ENCODE peak calls at places on chromosomes 4 and X, in four cellular contexts. One of them, this sample, is unnamed.

GRCh38 chrX:155334486-155335316 is at the start of gene CLIC2:
- DNase-seq in MCF 10A: peak; percentile 92
- DNase-seq in naive thymus-derived CD8-positive, alpha-beta T cell: no peak
- DNase-seq in mesothelial cell of epicardium: no peak
- DNase-seq in this sample: peak; percentile 55

GRCh38 chrX:119655125-119655524 is 37.8 kb downstream of the SEPTIN6 start:
- DNase-seq in mesothelial cell of epicardium: no peak
- DNase-seq in naive thymus-derived CD8-positive, alpha-beta T cell: no peak
- DNase-seq in MCF 10A: peak; percentile 46
- DNase-seq in this sample: peak; percentile 58

GRCh38 chr4:2220016-2220620 is 21.8 kb downstream of the HAUS3 start:
- DNase-seq in mesothelial cell of epicardium: peak; percentile 80
- DNase-seq in naive thymus-derived CD8-positive, alpha-beta T cell: peak; percentile 82
- DNase-seq in MCF 10A: peak; percentile 78
- DNase-seq in this sample: peak; percentile 57

GRCh38 chr4:145544998-145545397 is 63.3 kb downstream of the SMAD1 start:
- DNase-seq in naive thymus-derived CD8-positive, alpha-beta T cell: no peak
- DNase-seq in MCF 10A: no peak
- DNase-seq in mesothelial cell of epicardium: no peak
- DNase-seq in this sample: no peak

GRCh38 chrX:148659481-148659880 is 159.1 kb downstream of the AFF2 start:
- DNase-seq in MCF 10A: peak; percentile 5
- DNase-seq in naive thymus-derived CD8-positive, alpha-beta T cell: no peak
- DNase-seq in mesothelial cell of epicardium: no peak
- DNase-seq in this sample: peak; percentile 15

GRCh38 chrX:68895339-68896250 is 66.8 kb downstream of the EFNB1 start:
- DNase-seq in naive thymus-derived CD8-positive, alpha-beta T cell: no peak
- DNase-seq in mesothelial cell of epicardium: no peak
- DNase-seq in MCF 10A: peak; percentile 68
- DNase-seq in this sample: peak; percentile 3

GRCh38 chr4:112251044-112251632 is 19.6 kb downstream of the AP1AR start:
- DNase-seq in mesothelial cell of epicardium: no peak
- DNase-seq in MCF 10A: no peak
- DNase-seq in naive thymus-derived CD8-positive, alpha-beta T cell: no peak
- DNase-seq in this sample: peak; percentile 18

GRCh38 chr4:87920478-87920877 is 55.0 kb upstream of the SPP1 start:
- DNase-seq in MCF 10A: no peak
- DNase-seq in naive thymus-derived CD8-positive, alpha-beta T cell: no peak
- DNase-seq in mesothelial cell of epicardium: no peak
- DNase-seq in this sample: no peak

GRCh38 chr4:150176559-150176958 is 98.3 kb downstream of the DCLK2 start:
- DNase-seq in MCF 10A: peak; percentile 10
- DNase-seq in mesothelial cell of epicardium: no peak
- DNase-seq in naive thymus-derived CD8-positive, alpha-beta T cell: no peak
- DNase-seq in this sample: peak; percentile 46

GRCh38 chrX:30301977-30302376 is 7.2 kb downstream of the NR0B1 start:
- DNase-seq in naive thymus-derived CD8-positive, alpha-beta T cell: no peak
- DNase-seq in MCF 10A: peak; percentile 58
- DNase-seq in mesothelial cell of epicardium: no peak
- DNase-seq in this sample: peak; percentile 15

GRCh38 chr4:118270492-118270891 is 82.3 kb downstream of the PRSS12 start:
- DNase-seq in mesothelial cell of epicardium: no peak
- DNase-seq in naive thymus-derived CD8-positive, alpha-beta T cell: no peak
- DNase-seq in MCF 10A: peak; percentile 69
- DNase-seq in this sample: peak; percentile 38

GRCh38 chr4:187603093-187603395 is 392.5 kb upstream of the ZFP42 start:
- DNase-seq in naive thymus-derived CD8-positive, alpha-beta T cell: no peak
- DNase-seq in MCF 10A: no peak
- DNase-seq in mesothelial cell of epicardium: no peak
- DNase-seq in this sample: peak; percentile 63

GRCh38 chrX:12304261-12304660 is 166.0 kb downstream of the FRMPD4 start:
- DNase-seq in mesothelial cell of epicardium: no peak
- DNase-seq in MCF 10A: peak; percentile 41
- DNase-seq in naive thymus-derived CD8-positive, alpha-beta T cell: no peak
- DNase-seq in this sample: peak; percentile 75

GRCh38 chr4:123564758-123565346 is 168.3 kb downstream of the SPRY1 start:
- DNase-seq in naive thymus-derived CD8-positive, alpha-beta T cell: peak; percentile 52
- DNase-seq in mesothelial cell of epicardium: no peak
- DNase-seq in MCF 10A: peak; percentile 86
- DNase-seq in this sample: peak; percentile 80

GRCh38 chrX:68650491-68650890 is 3.0 kb downstream of the STARD8 start:
- DNase-seq in naive thymus-derived CD8-positive, alpha-beta T cell: no peak
- DNase-seq in MCF 10A: peak; percentile 24
- DNase-seq in mesothelial cell of epicardium: no peak
- DNase-seq in this sample: peak; percentile 55

GRCh38 chr4:40550900-40551546 is 78.6 kb downstream of the RBM47 start:
- DNase-seq in mesothelial cell of epicardium: no peak
- DNase-seq in naive thymus-derived CD8-positive, alpha-beta T cell: peak; percentile 39
- DNase-seq in MCF 10A: peak; percentile 64
- DNase-seq in this sample: no peak

GRCh38 chr4:52102587-52102986 is 51.5 kb downstream of the SPATA18 start:
- DNase-seq in naive thymus-derived CD8-positive, alpha-beta T cell: no peak
- DNase-seq in mesothelial cell of epicardium: no peak
- DNase-seq in MCF 10A: peak; percentile 38
- DNase-seq in this sample: peak; percentile 32

GRCh38 chr4:177185151-177185550 is 124.5 kb upstream of the NEIL3 start:
- DNase-seq in naive thymus-derived CD8-positive, alpha-beta T cell: no peak
- DNase-seq in mesothelial cell of epicardium: no peak
- DNase-seq in MCF 10A: no peak
- DNase-seq in this sample: no peak

GRCh38 chr4:124940387-124940786 is 227.9 kb upstream of the ANKRD50 start:
- DNase-seq in mesothelial cell of epicardium: no peak
- DNase-seq in MCF 10A: peak; percentile 90
- DNase-seq in naive thymus-derived CD8-positive, alpha-beta T cell: no peak
- DNase-seq in this sample: peak; percentile 98

GRCh38 chr4:55554453-55555030 is 7.8 kb upstream of the CLOCK start:
- DNase-seq in MCF 10A: peak; percentile 48
- DNase-seq in naive thymus-derived CD8-positive, alpha-beta T cell: no peak
- DNase-seq in mesothelial cell of epicardium: no peak
- DNase-seq in this sample: peak; percentile 52

GRCh38 chrX:109943740-109944092 is 59.2 kb upstream of the TMEM164 start:
- DNase-seq in naive thymus-derived CD8-positive, alpha-beta T cell: no peak
- DNase-seq in mesothelial cell of epicardium: no peak
- DNase-seq in MCF 10A: no peak
- DNase-seq in this sample: no peak

GRCh38 chrX:44344687-44345086 is 1.2 kb upstream of the EFHC2 start:
- DNase-seq in MCF 10A: no peak
- DNase-seq in naive thymus-derived CD8-positive, alpha-beta T cell: no peak
- DNase-seq in mesothelial cell of epicardium: no peak
- DNase-seq in this sample: no peak

GRCh38 chrX:140141444-140142029 is 176.2 kb upstream of the CXorf66 start:
- DNase-seq in mesothelial cell of epicardium: peak; percentile 70
- DNase-seq in naive thymus-derived CD8-positive, alpha-beta T cell: no peak
- DNase-seq in MCF 10A: peak; percentile 73
- DNase-seq in this sample: peak; percentile 16

GRCh38 chr4:31995943-31996901 is 1276.1 kb downstream of the PCDH7 start:
- DNase-seq in naive thymus-derived CD8-positive, alpha-beta T cell: no peak
- DNase-seq in MCF 10A: no peak
- DNase-seq in mesothelial cell of epicardium: no peak
- DNase-seq in this sample: no peak

GRCh38 chr4:7361256-7361655 is 73.5 kb downstream of the PSAPL1 start:
- DNase-seq in MCF 10A: no peak
- DNase-seq in naive thymus-derived CD8-positive, alpha-beta T cell: no peak
- DNase-seq in mesothelial cell of epicardium: no peak
- DNase-seq in this sample: peak; percentile 26

GRCh38 chr4:166140951-166141350 is 267.9 kb downstream of the TLL1 start:
- DNase-seq in naive thymus-derived CD8-positive, alpha-beta T cell: no peak
- DNase-seq in MCF 10A: no peak
- DNase-seq in mesothelial cell of epicardium: no peak
- DNase-seq in this sample: no peak

GRCh38 chr4:88242144-88242543 is 42.2 kb downstream of the PPM1K start:
- DNase-seq in naive thymus-derived CD8-positive, alpha-beta T cell: no peak
- DNase-seq in mesothelial cell of epicardium: no peak
- DNase-seq in MCF 10A: peak; percentile 22
- DNase-seq in this sample: peak; percentile 10

GRCh38 chr4:99437686-99438577 is 2.8 kb upstream of the ADH7 start:
- DNase-seq in MCF 10A: no peak
- DNase-seq in naive thymus-derived CD8-positive, alpha-beta T cell: no peak
- DNase-seq in mesothelial cell of epicardium: no peak
- DNase-seq in this sample: no peak

GRCh38 chr4:41880840-41881831 is 54.1 kb upstream of the TMEM33 start:
- DNase-seq in naive thymus-derived CD8-positive, alpha-beta T cell: no peak
- DNase-seq in mesothelial cell of epicardium: peak; percentile 38
- DNase-seq in MCF 10A: no peak
- DNase-seq in this sample: no peak

GRCh38 chrX:40877869-40878268 is 142.5 kb upstream of the MED14 start:
- DNase-seq in naive thymus-derived CD8-positive, alpha-beta T cell: no peak
- DNase-seq in MCF 10A: peak; percentile 42
- DNase-seq in mesothelial cell of epicardium: no peak
- DNase-seq in this sample: peak; percentile 20

GRCh38 chr4:184506527-184507121 is 32.3 kb upstream of the IRF2 start:
- DNase-seq in naive thymus-derived CD8-positive, alpha-beta T cell: peak; percentile 24
- DNase-seq in mesothelial cell of epicardium: no peak
- DNase-seq in MCF 10A: peak; percentile 13
- DNase-seq in this sample: peak; percentile 31

GRCh38 chrX:1598021-1598875 is 6.8 kb downstream of the AKAP17A start:
- DNase-seq in mesothelial cell of epicardium: peak; percentile 36
- DNase-seq in naive thymus-derived CD8-positive, alpha-beta T cell: peak; percentile 21
- DNase-seq in MCF 10A: no peak
- DNase-seq in this sample: no peak

GRCh38 chr4:121790976-121791375 is 10.1 kb upstream of the EXOSC9 start:
- DNase-seq in MCF 10A: no peak
- DNase-seq in naive thymus-derived CD8-positive, alpha-beta T cell: no peak
- DNase-seq in mesothelial cell of epicardium: no peak
- DNase-seq in this sample: no peak

GRCh38 chrX:47247206-47247998 is 14.6 kb downstream of the USP11 start:
- DNase-seq in mesothelial cell of epicardium: no peak
- DNase-seq in MCF 10A: no peak
- DNase-seq in naive thymus-derived CD8-positive, alpha-beta T cell: no peak
- DNase-seq in this sample: no peak

GRCh38 chrX:18353931-18354368 is 538 bp downstream of the SCML2 start:
- DNase-seq in MCF 10A: no peak
- DNase-seq in mesothelial cell of epicardium: peak; percentile 51
- DNase-seq in naive thymus-derived CD8-positive, alpha-beta T cell: peak; percentile 19
- DNase-seq in this sample: no peak

GRCh38 chr4:22191565-22192301 is 243.2 kb upstream of the KCNIP4 start:
- DNase-seq in mesothelial cell of epicardium: no peak
- DNase-seq in MCF 10A: no peak
- DNase-seq in naive thymus-derived CD8-positive, alpha-beta T cell: no peak
- DNase-seq in this sample: no peak

GRCh38 chrX:118047446-118048186 is 69.0 kb downstream of the KLHL13 start:
- DNase-seq in mesothelial cell of epicardium: no peak
- DNase-seq in MCF 10A: no peak
- DNase-seq in naive thymus-derived CD8-positive, alpha-beta T cell: no peak
- DNase-seq in this sample: no peak

GRCh38 chrX:43655961-43656494 is at the start of gene MAOA:
- DNase-seq in MCF 10A: peak; percentile 73
- DNase-seq in naive thymus-derived CD8-positive, alpha-beta T cell: peak; percentile 20
- DNase-seq in mesothelial cell of epicardium: no peak
- DNase-seq in this sample: peak; percentile 19

GRCh38 chr4:102263024-102263787 is 82.1 kb downstream of the SLC39A8 start:
- DNase-seq in naive thymus-derived CD8-positive, alpha-beta T cell: no peak
- DNase-seq in mesothelial cell of epicardium: no peak
- DNase-seq in MCF 10A: peak; percentile 58
- DNase-seq in this sample: peak; percentile 49

This sample was measured in LHCN-M2.